ENCODE peak calls at places on chromosome 2, in seven cellular contexts. W is HepG2, A is GM23338, B is sigmoid colon, E is stomach, T is HL-60, O is spleen. X is an unnamed sample.

GRCh38 chr2:41543726-41544125 is 504.1 kb upstream of the PKDCC start:
- DNase-seq in W (no peak), T (no peak), A (no peak), B (no peak), E (no peak), O (no peak), X (no peak)

GRCh38 chr2:83221258-83221657 is 1237.8 kb downstream of the SUCLG1 start:
- DNase-seq in T (no peak), A (no peak), W (no peak), E (no peak), O (no peak), B (no peak), X (no peak)

GRCh38 chr2:19426941-19427340 is 68.5 kb upstream of the OSR1 start:
- DNase-seq in E (no peak), W (no peak), B (no peak), O (no peak), T (no peak), A (no peak), X (no peak)

GRCh38 chr2:8604262-8604661 is 77.6 kb upstream of the ID2 start:
- DNase-seq in B (no peak), E (no peak), A (no peak), T (no peak), O (no peak), W (no peak), X (no peak)

GRCh38 chr2:120605231-120605935 is 130.3 kb upstream of the GLI2 start:
- DNase-seq in B (no peak), W (no peak), E (no peak), O (peak), A (no peak), T (peak), X (no peak)

GRCh38 chr2:7765236-7765635 is 848.0 kb downstream of the RNF144A start:
- DNase-seq in B (no peak), E (no peak), T (no peak), A (no peak), O (no peak), W (no peak), X (no peak)

GRCh38 chr2:189610700-189611099 is 30.1 kb upstream of the SLC40A1 start:
- DNase-seq in T (no peak), W (no peak), E (no peak), B (no peak), A (no peak), O (no peak), X (no peak)

GRCh38 chr2:224837558-224837957 is 121.4 kb upstream of the CCDC195 start:
- DNase-seq in T (no peak), A (no peak), B (no peak), E (no peak), O (no peak), W (no peak), X (no peak)

GRCh38 chr2:237414056-237414661 is at the start of gene COL6A3:
- DNase-seq in W (no peak), A (no peak), B (peak), E (no peak), O (no peak), T (no peak), X (no peak)

GRCh38 chr2:43047187-43047780 is 179.1 kb downstream of the ZFP36L2 start:
- DNase-seq in E (no peak), W (no peak), A (no peak), T (no peak), O (peak), B (peak), X (no peak)

GRCh38 chr2:86337235-86338099 is at the start of gene REEP1:
- DNase-seq in T (peak), B (peak), W (no peak), O (no peak), A (peak), E (peak), X (no peak)

DNA sequence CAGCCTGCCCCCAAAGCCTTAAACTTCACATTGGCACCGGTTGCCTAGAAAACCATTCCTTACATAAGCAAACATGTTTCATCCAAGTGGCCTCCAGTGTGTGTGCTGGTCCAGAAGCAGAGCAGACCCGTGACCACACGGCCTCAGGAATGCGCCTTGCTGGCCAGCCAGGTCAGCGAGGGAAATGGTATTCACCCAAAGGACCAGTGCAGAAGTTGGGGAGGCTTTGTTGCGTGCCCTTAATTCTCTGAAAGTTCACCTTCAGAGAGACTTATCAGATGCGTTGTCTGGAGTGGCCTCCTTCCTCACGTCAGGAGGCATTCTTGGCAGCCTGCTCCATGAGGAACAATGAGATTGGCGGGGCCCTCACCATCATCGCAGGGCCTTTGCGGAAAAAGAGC is 25.9 kb downstream of the NRP2 start:
- DNase-seq in W (no peak), O (no peak), B (peak), E (no peak), T (no peak), A (no peak), X (no peak)
- TF ChIP-seq POLR2AphosphoS5 in W (no peak), O (no peak), B (peak), E (peak), T (no peak), A (no peak), X (no peak)

DNA sequence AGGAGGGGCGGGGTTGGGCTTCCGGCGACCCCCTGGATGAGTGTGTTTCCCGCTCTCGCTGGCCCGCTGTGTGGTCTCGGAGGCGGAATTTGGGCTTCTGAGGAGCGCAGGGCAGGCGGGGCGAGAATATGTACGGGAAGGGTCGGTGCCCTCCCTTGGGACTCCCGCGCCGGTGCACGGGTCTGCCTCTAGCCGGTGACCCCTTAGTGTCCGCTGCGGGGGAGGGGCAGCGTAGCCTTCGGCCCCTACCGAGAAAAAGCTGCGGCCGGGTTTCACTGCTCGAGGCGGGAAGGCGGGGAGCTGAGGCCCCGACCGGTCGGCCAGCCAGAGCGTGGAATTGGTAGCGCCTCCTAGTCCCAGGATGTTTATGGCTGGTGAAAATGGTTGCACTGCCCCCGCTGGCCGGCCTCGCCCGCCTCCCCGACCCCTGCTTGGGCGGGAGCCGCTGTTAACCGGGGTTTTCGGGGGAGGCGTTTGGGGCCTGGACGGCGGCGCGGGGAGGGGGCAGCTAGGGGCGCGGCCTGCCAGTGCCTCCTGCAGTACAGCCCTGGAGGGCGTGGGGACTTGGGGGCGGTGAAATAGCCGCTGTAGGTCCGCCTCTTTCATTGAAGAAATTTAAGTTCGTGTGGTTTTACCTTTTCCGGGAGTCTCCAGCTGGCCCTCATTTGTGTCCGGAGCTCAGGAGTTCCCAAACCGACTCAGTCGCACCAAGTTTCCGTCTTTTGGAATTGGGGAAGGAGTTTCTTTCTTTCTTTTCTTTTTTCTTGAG is at the start of gene UGP2:
- DNase-seq in T (peak), O (peak), W (peak), B (peak), E (peak), A (peak), X (peak)
- TF ChIP-seq POLR2AphosphoS5 in T (peak), O (peak), W (peak), B (peak), E (peak), A (peak), X (peak)

GRCh38 chr2:20446917-20447436 is at the start of gene RHOB:
- DNase-seq in T (peak), A (peak), O (peak), W (peak), E (peak), B (peak), X (peak)
- TF ChIP-seq POLR2AphosphoS5 in T (peak), A (peak), O (peak), W (peak), E (peak), B (peak), X (peak)

GRCh38 chr2:226699321-226699720 is 100.3 kb downstream of the IRS1 start:
- DNase-seq in E (no peak), A (no peak), B (peak), T (no peak), O (no peak), W (no peak), X (peak)
- TF ChIP-seq POLR2AphosphoS5 in E (no peak), A (no peak), B (peak), T (no peak), O (no peak), W (no peak), X (no peak)

GRCh38 chr2:217843353-217843752 is 159.4 kb downstream of the TNS1 start:
- DNase-seq in W (no peak), O (no peak), A (no peak), B (no peak), T (no peak), E (no peak), X (no peak)
- TF ChIP-seq POLR2AphosphoS5 in W (no peak), O (no peak), A (no peak), B (no peak), T (no peak), E (no peak), X (no peak)